ENCODE peak calls at places on chromosomes 3 and 15, in ten cellular contexts. D is hepatocyte, B is astrocyte, O is fibroblast of lung, N is GM23248, E is neural progenitor cell, R is GM23338, X is DND-41, U is MM.1S, F is OCI-LY7. L is an unnamed sample.

GRCh38 chr3:190345027-190345821 is 23.0 kb upstream of the CLDN1 start:
- DNase-seq in N (peak; percentile 90), B (peak; percentile 98), O (peak; percentile 75), X (no peak), U (no peak), F (no peak), E (peak; percentile 12), R (peak; percentile 13), D (peak; percentile 49), L (no peak)

GRCh38 chr15:81296673-81297072 is 27.3 kb downstream of the STARD5 start:
- DNase-seq in U (peak; percentile 94), F (peak; percentile 94), E (no peak), N (no peak), D (no peak), X (peak; percentile 86), O (no peak), B (no peak), R (no peak), L (peak; percentile 59)

GRCh38 chr15:91302588-91303439 is 202.8 kb downstream of the SV2B start:
- DNase-seq in O (peak; percentile 77), B (peak; percentile 38), R (peak; percentile 92), X (peak; percentile 60), F (peak; percentile 66), D (peak; percentile 84), U (peak; percentile 73), N (peak; percentile 76), E (peak; percentile 87), L (peak; percentile 85)

GRCh38 chr15:89332446-89332845 is 2.2 kb downstream of the POLG start:
- DNase-seq in D (no peak), U (no peak), N (peak; percentile 57), E (peak; percentile 66), B (no peak), X (peak; percentile 46), R (peak; percentile 62), O (peak; percentile 17), F (peak; percentile 48), L (peak; percentile 57)

GRCh38 chr3:144466114-144466513 is 494.5 kb downstream of the DIPK2A start:
- DNase-seq in N (no peak), X (no peak), E (no peak), R (no peak), U (no peak), B (no peak), F (no peak), D (peak; percentile 7), O (no peak), L (no peak)

GRCh38 chr3:160968731-160969130 is 136.4 kb downstream of the B3GALNT1 start:
- DNase-seq in U (no peak), B (peak; percentile 61), O (no peak), N (peak; percentile 14), E (no peak), D (no peak), R (peak; percentile 9), X (no peak), F (no peak), L (no peak)

GRCh38 chr15:29126821-29127461 is 142.7 kb downstream of the NSMCE3 start:
- DNase-seq in D (no peak), X (no peak), B (no peak), R (peak; percentile 60), N (no peak), O (no peak), F (no peak), U (no peak), E (peak; percentile 54), L (peak; percentile 44)

GRCh38 chr3:42678447-42678846 is 6.9 kb upstream of the KLHL40 start:
- DNase-seq in D (no peak), F (no peak), N (no peak), B (no peak), X (no peak), U (no peak), E (no peak), O (no peak), R (no peak), L (no peak)

GRCh38 chr3:183455064-183455463 is 26.6 kb upstream of the MCF2L2 start:
- DNase-seq in E (no peak), O (peak; percentile 21), D (no peak), R (no peak), N (peak; percentile 71), X (no peak), U (no peak), F (no peak), B (peak; percentile 72), L (no peak)

GRCh38 chr3:159800434-159801121 is 188.1 kb upstream of the IL12A start:
- DNase-seq in D (no peak), O (no peak), X (no peak), R (no peak), E (no peak), N (no peak), U (no peak), B (no peak), F (no peak), L (no peak)
- H3K79me2 ChIP-seq in D (peaks cover 17% of the 10 kb centered on the region), O (peaks cover 66% of the 10 kb centered on the region), X (no peaks in the 10 kb centered on the region), R (peaks cover 12% of the 10 kb centered on the region), E (no peaks in the 10 kb centered on the region), N (peaks cover 96% of the 10 kb centered on the region), U (no peaks in the 10 kb centered on the region), B (peaks cover 97% of the 10 kb centered on the region), F (no peaks in the 10 kb centered on the region), L (no peaks in the 10 kb centered on the region)

DNA sequence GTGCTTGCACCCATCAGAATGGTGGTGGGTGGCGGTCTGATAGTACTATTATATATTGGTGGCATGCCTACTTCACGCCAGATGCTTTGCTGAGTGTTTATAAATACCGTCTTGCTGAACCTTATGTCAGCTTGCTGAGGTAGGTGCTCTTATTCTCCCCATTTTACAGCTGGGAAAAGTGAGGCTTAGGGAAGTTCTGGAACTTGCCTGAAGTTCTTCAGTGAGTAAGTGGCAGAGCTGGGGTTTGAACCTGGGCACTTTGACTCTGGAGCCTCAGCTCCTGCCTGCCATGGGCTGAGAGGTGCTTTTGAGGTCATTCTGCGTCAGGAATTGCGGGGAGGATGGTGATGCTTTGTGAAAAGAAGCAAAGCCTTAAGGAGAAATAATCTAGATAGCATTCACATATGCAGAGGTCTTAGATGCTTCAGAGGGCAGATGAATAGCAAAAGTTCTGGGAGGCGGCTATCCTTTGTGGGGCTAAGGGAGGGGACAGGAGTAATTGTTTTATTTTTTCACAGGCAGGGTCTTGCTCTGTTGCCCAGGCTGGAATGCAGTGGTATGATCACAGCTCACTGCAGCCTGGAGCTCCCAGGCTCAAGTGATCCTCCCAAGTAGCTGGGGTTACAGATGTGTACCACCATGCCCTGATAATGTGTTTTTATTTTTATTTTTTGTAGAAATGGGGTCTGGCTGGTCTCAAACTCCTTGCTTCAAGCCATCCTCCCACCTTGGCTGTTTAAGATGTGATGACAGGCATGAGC is 18.5 kb downstream of the ITPR1 start:
- DNase-seq in X (no peak), O (no peak), F (no peak), B (no peak), N (no peak), E (no peak), U (no peak), R (no peak), D (no peak), L (no peak)
- H3K79me2 ChIP-seq in X (no peaks in the 10 kb centered on the region), O (no peaks in the 10 kb centered on the region), F (peaks cover 32% of the 10 kb centered on the region), B (no peaks in the 10 kb centered on the region), N (no peaks in the 10 kb centered on the region), E (no peaks in the 10 kb centered on the region), U (no peaks in the 10 kb centered on the region), R (no peaks in the 10 kb centered on the region), D (peaks cover 31% of the 10 kb centered on the region), L (no peaks in the 10 kb centered on the region)

GRCh38 chr15:68822818-68823217 is 2.1 kb upstream of the ANP32A start:
- DNase-seq in E (peak; percentile 37), F (no peak), N (no peak), X (no peak), U (no peak), R (no peak), D (no peak), O (peak; percentile 25), B (no peak), L (no peak)

GRCh38 chr15:68823561-68823960 is 2.9 kb upstream of the ANP32A start:
- DNase-seq in N (no peak), E (no peak), D (no peak), X (no peak), U (no peak), B (no peak), R (peak; percentile 57), O (no peak), F (no peak), L (no peak)

GRCh38 chr15:68820589-68821189 is at the start of gene ANP32A:
- DNase-seq in F (peak; percentile 98), E (peak; percentile 98), X (peak; percentile 96), U (peak; percentile 95), D (peak; percentile 98), N (peak; percentile 96), B (peak; percentile 86), R (peak; percentile 96), O (peak; percentile 94), L (peak; percentile 98)

GRCh38 chr15:68821190-68821897 is 649 bp upstream of the ANP32A start:
- DNase-seq in U (no peak), E (no peak), X (no peak), B (no peak), O (no peak), R (no peak), F (peak; percentile 46), D (no peak), N (peak; percentile 34), L (peak; percentile 47)

GRCh38 chr15:68821898-68822380 is 1.2 kb upstream of the ANP32A start:
- DNase-seq in D (no peak), F (peak; percentile 45), U (no peak), E (peak; percentile 45), N (peak; percentile 65), O (peak; percentile 34), B (no peak), R (peak; percentile 48), X (no peak), L (peak; percentile 47)
- H3K79me2 ChIP-seq in D (peaks cover 52% of the 10 kb centered on the region), F (peaks cover 76% of the 10 kb centered on the region), U (peaks cover 57% of the 10 kb centered on the region), E (peaks cover 77% of the 10 kb centered on the region), N (peaks cover 55% of the 10 kb centered on the region), O (peaks cover 31% of the 10 kb centered on the region), B (peaks cover 35% of the 10 kb centered on the region), R (peaks cover 50% of the 10 kb centered on the region), X (peaks cover 58% of the 10 kb centered on the region), L (peaks cover 37% of the 10 kb centered on the region)

GRCh38 chr15:85417276-85417675 is 36.9 kb downstream of the AKAP13 start:
- DNase-seq in B (peak; percentile 60), X (no peak), E (no peak), D (no peak), U (no peak), O (no peak), R (no peak), N (no peak), F (no peak), L (no peak)
- H3K79me2 ChIP-seq in B (peaks cover 90% of the 10 kb centered on the region), X (peaks cover 5% of the 10 kb centered on the region), E (peaks cover 97% of the 10 kb centered on the region), D (peaks cover 94% of the 10 kb centered on the region), U (peaks cover 66% of the 10 kb centered on the region), O (peaks cover 66% of the 10 kb centered on the region), R (peaks cover 97% of the 10 kb centered on the region), N (peaks cover 98% of the 10 kb centered on the region), F (peaks cover 99% of the 10 kb centered on the region), L (peaks cover 95% of the 10 kb centered on the region)

GRCh38 chr3:124491098-124491497 is 239.2 kb upstream of the UMPS start:
- DNase-seq in D (no peak), B (no peak), F (no peak), O (no peak), U (no peak), R (no peak), N (no peak), X (no peak), E (no peak), L (no peak)
- H3K79me2 ChIP-seq in D (no peaks in the 10 kb centered on the region), B (no peaks in the 10 kb centered on the region), F (no peaks in the 10 kb centered on the region), O (no peaks in the 10 kb centered on the region), U (no peaks in the 10 kb centered on the region), R (no peaks in the 10 kb centered on the region), N (no peaks in the 10 kb centered on the region), X (no peaks in the 10 kb centered on the region), E (no peaks in the 10 kb centered on the region), L (no peaks in the 10 kb centered on the region)

GRCh38 chr3:149547413-149547812 is 72.9 kb downstream of the TM4SF4 start:
- DNase-seq in X (no peak), U (no peak), N (peak; percentile 75), O (peak; percentile 82), B (peak; percentile 86), D (no peak), F (no peak), E (no peak), R (no peak), L (no peak)
- H3K79me2 ChIP-seq in X (no peaks in the 10 kb centered on the region), U (no peaks in the 10 kb centered on the region), N (peaks cover 74% of the 10 kb centered on the region), O (peaks cover 13% of the 10 kb centered on the region), B (peaks cover 81% of the 10 kb centered on the region), D (peaks cover 46% of the 10 kb centered on the region), F (no peaks in the 10 kb centered on the region), E (no peaks in the 10 kb centered on the region), R (peaks cover 7% of the 10 kb centered on the region), L (no peaks in the 10 kb centered on the region)

L was measured in Karpas-422.